ENCODE peak calls at places on chromosomes 13 and 19, in six cellular contexts. One of them, this sample, is unnamed.

GRCh38 chr13:23456437-23456836 is 22.9 kb upstream of the SACS start:
- DNase-seq in neural progenitor cell: no peak
- DNase-seq in heart right ventricle: no peak
- DNase-seq in MCF 10A: no peak
- DNase-seq in stomach: no peak
- DNase-seq in lung: no peak
- DNase-seq in this sample: no peak

GRCh38 chr13:41049480-41049879 is 11.8 kb upstream of the WBP4 start:
- DNase-seq in lung: no peak
- DNase-seq in stomach: no peak
- DNase-seq in heart right ventricle: no peak
- DNase-seq in MCF 10A: no peak
- DNase-seq in neural progenitor cell: no peak
- DNase-seq in this sample: no peak

GRCh38 chr19:39355253-39355652 is 13.0 kb downstream of the SAMD4B start:
- DNase-seq in neural progenitor cell: no peak
- DNase-seq in MCF 10A: no peak
- DNase-seq in heart right ventricle: no peak
- DNase-seq in lung: no peak
- DNase-seq in stomach: no peak
- DNase-seq in this sample: no peak

GRCh38 chr19:44111910-44112463 is 1.2 kb upstream of the ZNF225 start:
- DNase-seq in MCF 10A: no peak
- DNase-seq in stomach: no peak
- DNase-seq in neural progenitor cell: peak; percentile 84
- DNase-seq in lung: no peak
- DNase-seq in heart right ventricle: no peak
- DNase-seq in this sample: no peak

GRCh38 chr19:342801-343421 is 1.7 kb downstream of the MIER2 start:
- DNase-seq in MCF 10A: peak; percentile 88
- DNase-seq in stomach: peak; percentile 51
- DNase-seq in neural progenitor cell: no peak
- DNase-seq in heart right ventricle: peak; percentile 76
- DNase-seq in lung: peak; percentile 52
- DNase-seq in this sample: peak; percentile 41

GRCh38 chr13:39684531-39685137 is 29.2 kb downstream of the COG6 start:
- DNase-seq in neural progenitor cell: peak; percentile 64
- DNase-seq in heart right ventricle: no peak
- DNase-seq in lung: no peak
- DNase-seq in stomach: no peak
- DNase-seq in MCF 10A: peak; percentile 39
- DNase-seq in this sample: no peak

GRCh38 chr19:53365899-53366493 is 491 bp downstream of the ZNF525 start:
- DNase-seq in lung: peak; percentile 29
- DNase-seq in heart right ventricle: no peak
- DNase-seq in stomach: no peak
- DNase-seq in MCF 10A: peak; percentile 42
- DNase-seq in neural progenitor cell: peak; percentile 66
- DNase-seq in this sample: peak; percentile 41

GRCh38 chr19:39483141-39483540 is 2.5 kb downstream of the TIMM50 start:
- DNase-seq in MCF 10A: no peak
- DNase-seq in lung: no peak
- DNase-seq in stomach: no peak
- DNase-seq in heart right ventricle: no peak
- DNase-seq in neural progenitor cell: no peak
- DNase-seq in this sample: no peak

GRCh38 chr13:39410089-39410901 is 192.7 kb downstream of the LHFPL6 start:
- DNase-seq in stomach: no peak
- DNase-seq in neural progenitor cell: no peak
- DNase-seq in lung: no peak
- DNase-seq in heart right ventricle: no peak
- DNase-seq in MCF 10A: peak; percentile 5
- DNase-seq in this sample: no peak

GRCh38 chr13:65378943-65379519 is 1851.1 kb downstream of the PCDH9 start:
- DNase-seq in MCF 10A: peak; percentile 35
- DNase-seq in stomach: no peak
- DNase-seq in heart right ventricle: no peak
- DNase-seq in neural progenitor cell: peak; percentile 3
- DNase-seq in lung: no peak
- DNase-seq in this sample: no peak

GRCh38 chr13:108915634-108916497 is 286.5 kb downstream of the MYO16 start:
- DNase-seq in MCF 10A: peak; percentile 95
- DNase-seq in neural progenitor cell: no peak
- DNase-seq in stomach: peak; percentile 95
- DNase-seq in heart right ventricle: peak; percentile 82
- DNase-seq in lung: peak; percentile 85
- DNase-seq in this sample: peak; percentile 70

GRCh38 chr13:90868321-90868920 is 479.1 kb upstream of the MIR17HG start:
- DNase-seq in lung: no peak
- DNase-seq in neural progenitor cell: peak; percentile 31
- DNase-seq in stomach: no peak
- DNase-seq in heart right ventricle: no peak
- DNase-seq in MCF 10A: peak; percentile 44
- DNase-seq in this sample: peak; percentile 4

GRCh38 chr13:112724788-112725345 is 35.0 kb downstream of the ATP11A start:
- DNase-seq in MCF 10A: peak; percentile 17
- DNase-seq in heart right ventricle: no peak
- DNase-seq in neural progenitor cell: no peak
- DNase-seq in lung: no peak
- DNase-seq in stomach: no peak
- DNase-seq in this sample: no peak

GRCh38 chr13:67139551-67139950 is 90.6 kb downstream of the PCDH9 start:
- DNase-seq in stomach: no peak
- DNase-seq in lung: no peak
- DNase-seq in MCF 10A: no peak
- DNase-seq in neural progenitor cell: no peak
- DNase-seq in heart right ventricle: no peak
- DNase-seq in this sample: no peak

GRCh38 chr19:37218592-37218935 is 550 bp downstream of the ZNF383 start:
- DNase-seq in neural progenitor cell: no peak
- DNase-seq in MCF 10A: no peak
- DNase-seq in lung: no peak
- DNase-seq in heart right ventricle: no peak
- DNase-seq in stomach: no peak
- DNase-seq in this sample: no peak

GRCh38 chr19:49057636-49058234 is at the start of gene CGB7:
- DNase-seq in stomach: peak; percentile 81
- DNase-seq in neural progenitor cell: peak; percentile 87
- DNase-seq in MCF 10A: peak; percentile 76
- DNase-seq in lung: peak; percentile 78
- DNase-seq in heart right ventricle: peak; percentile 76
- DNase-seq in this sample: peak; percentile 87

GRCh38 chr19:29387586-29387985 is 138.2 kb upstream of the VSTM2B start:
- DNase-seq in neural progenitor cell: no peak
- DNase-seq in lung: no peak
- DNase-seq in heart right ventricle: no peak
- DNase-seq in MCF 10A: no peak
- DNase-seq in stomach: no peak
- DNase-seq in this sample: no peak

GRCh38 chr19:17989425-17990094 is 18.4 kb upstream of the ARRDC2 start:
- DNase-seq in stomach: no peak
- DNase-seq in lung: no peak
- DNase-seq in MCF 10A: no peak
- DNase-seq in neural progenitor cell: no peak
- DNase-seq in heart right ventricle: no peak
- DNase-seq in this sample: no peak

GRCh38 chr19:49017666-49018351 is 918 bp upstream of the LHB start:
- DNase-seq in MCF 10A: no peak
- DNase-seq in lung: peak; percentile 39
- DNase-seq in stomach: peak; percentile 53
- DNase-seq in neural progenitor cell: peak; percentile 79
- DNase-seq in heart right ventricle: peak; percentile 15
- DNase-seq in this sample: peak; percentile 76

GRCh38 chr19:28359819-28360414 is 853.0 kb downstream of the UQCRFS1 start:
- DNase-seq in neural progenitor cell: no peak
- DNase-seq in lung: no peak
- DNase-seq in heart right ventricle: no peak
- DNase-seq in MCF 10A: no peak
- DNase-seq in stomach: no peak
- DNase-seq in this sample: no peak

GRCh38 chr19:33998739-33999345 is 173.5 kb upstream of the LSM14A start:
- DNase-seq in MCF 10A: peak; percentile 5
- DNase-seq in neural progenitor cell: no peak
- DNase-seq in stomach: no peak
- DNase-seq in lung: no peak
- DNase-seq in heart right ventricle: no peak
- DNase-seq in this sample: no peak

GRCh38 chr19:3360494-3361383 is 5.6 kb upstream of the NFIC start:
- DNase-seq in neural progenitor cell: peak; percentile 45
- DNase-seq in stomach: peak; percentile 66
- DNase-seq in heart right ventricle: peak; percentile 81
- DNase-seq in lung: no peak
- DNase-seq in MCF 10A: peak; percentile 53
- DNase-seq in this sample: no peak

GRCh38 chr13:71758823-71759222 is 108.2 kb downstream of the DACH1 start:
- DNase-seq in lung: no peak
- DNase-seq in neural progenitor cell: no peak
- DNase-seq in heart right ventricle: no peak
- DNase-seq in stomach: no peak
- DNase-seq in MCF 10A: no peak
- DNase-seq in this sample: no peak

GRCh38 chr13:52850396-52851152 is 2.1 kb upstream of the PCDH8 start:
- DNase-seq in MCF 10A: peak; percentile 62
- DNase-seq in neural progenitor cell: peak; percentile 93
- DNase-seq in lung: peak; percentile 70
- DNase-seq in heart right ventricle: peak; percentile 70
- DNase-seq in stomach: peak; percentile 63
- DNase-seq in this sample: peak; percentile 73

GRCh38 chr19:53311044-53311443 is 22.5 kb upstream of the ZNF845 start:
- DNase-seq in lung: no peak
- DNase-seq in stomach: no peak
- DNase-seq in MCF 10A: no peak
- DNase-seq in heart right ventricle: no peak
- DNase-seq in neural progenitor cell: peak; percentile 48
- DNase-seq in this sample: no peak

GRCh38 chr13:39779337-39780270 is 124.1 kb downstream of the COG6 start:
- DNase-seq in heart right ventricle: no peak
- DNase-seq in MCF 10A: no peak
- DNase-seq in stomach: no peak
- DNase-seq in neural progenitor cell: no peak
- DNase-seq in lung: no peak
- DNase-seq in this sample: no peak

GRCh38 chr13:72952529-72953141 is 106.2 kb upstream of the KLF5 start:
- DNase-seq in neural progenitor cell: no peak
- DNase-seq in stomach: no peak
- DNase-seq in lung: no peak
- DNase-seq in heart right ventricle: no peak
- DNase-seq in MCF 10A: no peak
- DNase-seq in this sample: no peak

GRCh38 chr13:21243843-21244184 is 67.4 kb downstream of the MRPL57 start:
- DNase-seq in lung: no peak
- DNase-seq in neural progenitor cell: no peak
- DNase-seq in MCF 10A: no peak
- DNase-seq in heart right ventricle: no peak
- DNase-seq in stomach: no peak
- DNase-seq in this sample: no peak

GRCh38 chr13:21243045-21243842 is 66.8 kb downstream of the MRPL57 start:
- DNase-seq in neural progenitor cell: no peak
- DNase-seq in lung: no peak
- DNase-seq in stomach: no peak
- DNase-seq in heart right ventricle: no peak
- DNase-seq in MCF 10A: no peak
- DNase-seq in this sample: no peak

GRCh38 chr13:21240586-21240985 is 64.1 kb downstream of the MRPL57 start:
- DNase-seq in neural progenitor cell: no peak
- DNase-seq in stomach: no peak
- DNase-seq in heart right ventricle: no peak
- DNase-seq in lung: no peak
- DNase-seq in MCF 10A: peak; percentile 23
- DNase-seq in this sample: no peak

GRCh38 chr13:21238267-21238666 is 61.8 kb downstream of the MRPL57 start:
- DNase-seq in stomach: no peak
- DNase-seq in lung: no peak
- DNase-seq in neural progenitor cell: no peak
- DNase-seq in MCF 10A: no peak
- DNase-seq in heart right ventricle: no peak
- DNase-seq in this sample: no peak

GRCh38 chr13:21242236-21242635 is 65.8 kb downstream of the MRPL57 start:
- DNase-seq in heart right ventricle: no peak
- DNase-seq in neural progenitor cell: peak; percentile 74
- DNase-seq in lung: no peak
- DNase-seq in stomach: no peak
- DNase-seq in MCF 10A: no peak
- DNase-seq in this sample: no peak
- TF ChIP-seq CTCF in heart right ventricle: no peak
- TF ChIP-seq CTCF in neural progenitor cell: peak; percentile 59
- TF ChIP-seq CTCF in lung: no peak
- TF ChIP-seq CTCF in stomach: no peak
- TF ChIP-seq CTCF in MCF 10A: no peak
- TF ChIP-seq CTCF in this sample: no peak

DNA sequence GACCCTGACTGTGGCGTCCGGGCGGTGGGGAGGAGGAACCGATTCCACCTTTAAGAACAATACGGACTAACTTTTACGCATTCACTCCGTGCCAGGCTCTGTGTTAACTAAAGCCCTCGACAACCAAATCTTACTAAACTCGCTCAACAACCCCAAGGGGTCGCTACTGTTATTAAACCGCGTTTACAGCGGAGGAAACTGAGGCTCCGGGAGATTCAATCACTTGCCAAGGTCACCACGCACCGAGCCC is 1.2 kb downstream of the SAMD1 start:
- DNase-seq in stomach: no peak
- DNase-seq in neural progenitor cell: peak; percentile 59
- DNase-seq in MCF 10A: no peak
- DNase-seq in heart right ventricle: no peak
- DNase-seq in lung: no peak
- DNase-seq in this sample: no peak
- TF ChIP-seq CTCF in stomach: no peak
- TF ChIP-seq CTCF in neural progenitor cell: peak; percentile 47
- TF ChIP-seq CTCF in MCF 10A: no peak
- TF ChIP-seq CTCF in heart right ventricle: peak; percentile 19
- TF ChIP-seq CTCF in lung: no peak
- TF ChIP-seq CTCF in this sample: no peak

DNA sequence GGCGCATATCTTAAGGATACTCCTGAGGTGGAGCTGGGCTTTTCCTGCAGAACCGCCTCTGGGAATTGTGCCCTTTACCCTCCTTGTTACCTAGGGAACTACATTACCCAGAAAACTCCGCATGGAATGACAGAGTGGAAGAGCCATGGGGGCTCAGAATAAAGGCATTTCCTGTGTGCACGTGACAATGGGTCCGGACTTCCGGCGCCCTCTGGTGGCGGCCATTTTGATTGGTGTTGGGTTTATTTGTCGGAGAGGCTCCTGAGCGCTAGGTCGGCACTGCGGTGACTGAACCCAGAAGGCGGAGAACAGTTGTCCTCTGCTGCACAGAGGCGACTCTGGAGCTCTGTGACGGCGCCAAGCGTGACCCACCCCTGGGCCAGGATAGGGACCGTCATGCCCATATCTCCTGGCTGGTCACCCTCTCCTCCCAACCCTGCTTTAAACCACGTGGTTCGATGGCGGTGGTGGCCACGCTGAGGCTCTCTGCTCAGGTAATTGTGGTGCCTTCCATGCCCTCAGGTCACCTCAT is at the start of gene ZNF587B:
- DNase-seq in lung: peak; percentile 55
- DNase-seq in MCF 10A: peak; percentile 11
- DNase-seq in neural progenitor cell: peak; percentile 95
- DNase-seq in stomach: peak; percentile 51
- DNase-seq in heart right ventricle: peak; percentile 86
- DNase-seq in this sample: no peak
- TF ChIP-seq CTCF in lung: no peak
- TF ChIP-seq CTCF in MCF 10A: peak; percentile 23
- TF ChIP-seq CTCF in neural progenitor cell: peak; percentile 61
- TF ChIP-seq CTCF in stomach: peak; percentile 29
- TF ChIP-seq CTCF in heart right ventricle: peak; percentile 52
- TF ChIP-seq CTCF in this sample: no peak

GRCh38 chr13:95536629-95537241 is 15.8 kb upstream of the CLDN10 start:
- DNase-seq in neural progenitor cell: no peak
- DNase-seq in heart right ventricle: no peak
- DNase-seq in stomach: no peak
- DNase-seq in MCF 10A: peak; percentile 68
- DNase-seq in lung: no peak
- DNase-seq in this sample: no peak
- TF ChIP-seq CTCF in neural progenitor cell: peak; percentile 50
- TF ChIP-seq CTCF in heart right ventricle: peak; percentile 54
- TF ChIP-seq CTCF in stomach: peak; percentile 19
- TF ChIP-seq CTCF in MCF 10A: peak; percentile 42
- TF ChIP-seq CTCF in lung: no peak
- TF ChIP-seq CTCF in this sample: no peak

This sample was measured in Calu3.